ENCODE peak calls at places on chromosomes 2 and 18, in four cellular contexts. Z, W, H and R are unnamed samples.
A peak's percentile ranks its signal among the peaks of the same experiment; 100 is the strongest.

GRCh38 chr2:223894968-223895367 is 50.2 kb downstream of the WDFY1 start:
- DNase-seq in Z (no peak), W (no peak), H (no peak), R (no peak)

GRCh38 chr2:6352906-6353515 is 512.7 kb downstream of the CMPK2 start:
- DNase-seq in Z (no peak), W (peak; percentile 26), H (no peak), R (no peak)

GRCh38 chr2:165791811-165792454 is 2.1 kb downstream of the GALNT3 start:
- DNase-seq in Z (no peak), W (no peak), H (no peak), R (no peak)

GRCh38 chr2:69100220-69100723 is 87.3 kb downstream of the ANTXR1 start:
- DNase-seq in Z (no peak), W (no peak), H (no peak), R (no peak)

GRCh38 chr2:128646091-128646490 is 327.4 kb upstream of the HS6ST1 start:
- DNase-seq in Z (no peak), W (no peak), H (no peak), R (no peak)

GRCh38 chr2:47339745-47340541 is 63.0 kb upstream of the MSH2 start:
- DNase-seq in Z (no peak), W (peak; percentile 71), H (no peak), R (no peak)

GRCh38 chr2:39068757-39069515 is 51.9 kb downstream of the SOS1 start:
- DNase-seq in Z (no peak), W (no peak), H (no peak), R (no peak)

GRCh38 chr2:29983308-29983707 is 61.9 kb upstream of the ALK start:
- DNase-seq in Z (no peak), W (no peak), H (no peak), R (no peak)

GRCh38 chr18:35460719-35461118 is 37.0 kb downstream of the INO80C start:
- DNase-seq in Z (no peak), W (no peak), H (no peak), R (no peak)

GRCh38 chr18:55587341-55588000 is 521 bp downstream of the TCF4 start:
- DNase-seq in Z (no peak), W (no peak), H (no peak), R (no peak)

GRCh38 chr2:122514451-122514996 is 759.1 kb downstream of the TSN start:
- DNase-seq in Z (no peak), W (no peak), H (no peak), R (no peak)

GRCh38 chr2:71458413-71459083 is 5.2 kb downstream of the DYSF start:
- DNase-seq in Z (no peak), W (no peak), H (no peak), R (no peak)

GRCh38 chr2:30139131-30139870 is 7.5 kb upstream of the YPEL5 start:
- DNase-seq in Z (peak; percentile 51), W (no peak), H (no peak), R (peak; percentile 8)

GRCh38 chr2:237312021-237312755 is 101.8 kb downstream of the COL6A3 start:
- DNase-seq in Z (no peak), W (no peak), H (no peak), R (no peak)

GRCh38 chr2:64311948-64312621 is 141.9 kb upstream of the LGALSL start:
- DNase-seq in Z (no peak), W (peak; percentile 81), H (no peak), R (no peak)

GRCh38 chr18:76922107-76922506 is 99.8 kb downstream of the ZNF236 start:
- DNase-seq in Z (peak; percentile 31), W (peak; percentile 50), H (no peak), R (peak; percentile 35)

GRCh38 chr18:657311-657997 is at the start of gene TYMS:
- DNase-seq in Z (peak; percentile 9), W (no peak), H (no peak), R (peak; percentile 32)

GRCh38 chr2:37776487-37776886 is 105.0 kb upstream of the CDC42EP3 start:
- DNase-seq in Z (no peak), W (no peak), H (no peak), R (no peak)

GRCh38 chr2:219279916-219280516 is 850 bp downstream of the DNAJB2 start:
- DNase-seq in Z (no peak), W (no peak), H (no peak), R (no peak)

GRCh38 chr2:19238440-19238839 is 120.0 kb downstream of the OSR1 start:
- DNase-seq in Z (no peak), W (no peak), H (no peak), R (no peak)